ENCODE peak calls at places on chromosomes 2 and 18, in five cellular contexts. Q, R, K, F and H are unnamed samples.

GRCh38 chr2:219681301-219682290 is 54.2 kb downstream of the SLC4A3 start:
- DNase-seq in Q (no peak), R (no peak), K (no peak), F (no peak), H (no peak)

GRCh38 chr18:28095631-28096030 is 81.3 kb downstream of the CDH2 start:
- DNase-seq in Q (no peak), R (no peak), K (no peak), F (no peak), H (no peak)

GRCh38 chr18:76450452-76450851 is 44.6 kb downstream of the ZNF516 start:
- DNase-seq in Q (no peak), R (no peak), K (no peak), F (peak; percentile 39), H (no peak)

GRCh38 chr2:221124542-221125235 is 447.4 kb downstream of the EPHA4 start:
- DNase-seq in Q (no peak), R (no peak), K (no peak), F (peak; percentile 49), H (peak; percentile 15)

GRCh38 chr2:37377187-37377532 is 32.7 kb downstream of the QPCT start:
- DNase-seq in Q (peak; percentile 40), R (no peak), K (no peak), F (peak; percentile 20), H (peak; percentile 32)

GRCh38 chr2:219426534-219427136 is 8.0 kb upstream of the SPEG start:
- DNase-seq in Q (no peak), R (no peak), K (no peak), F (no peak), H (no peak)

GRCh38 chr18:13890962-13891361 is 24.4 kb downstream of the MC2R start:
- DNase-seq in Q (no peak), R (no peak), K (no peak), F (no peak), H (no peak)

GRCh38 chr2:101109451-101110140 is 41.6 kb downstream of the TBC1D8 start:
- DNase-seq in Q (no peak), R (no peak), K (peak; percentile 90), F (no peak), H (peak; percentile 22)

GRCh38 chr2:121888189-121888557 is 132.7 kb downstream of the TSN start:
- DNase-seq in Q (no peak), R (peak; percentile 14), K (no peak), F (peak; percentile 86), H (peak; percentile 39)

GRCh38 chr18:5414546-5414945 is 119.0 kb upstream of the ZBTB14 start:
- DNase-seq in Q (no peak), R (no peak), K (no peak), F (no peak), H (no peak)

GRCh38 chr2:107072150-107072940 is 186.4 kb upstream of the ST6GAL2 start:
- DNase-seq in Q (no peak), R (no peak), K (no peak), F (no peak), H (no peak)

GRCh38 chr2:225282858-225283693 is 116.4 kb upstream of the NYAP2 start:
- DNase-seq in Q (no peak), R (peak; percentile 3), K (peak; percentile 1), F (no peak), H (peak; percentile 42)

GRCh38 chr2:145530653-145531052 is 1010.7 kb upstream of the ZEB2 start:
- DNase-seq in Q (no peak), R (no peak), K (no peak), F (no peak), H (no peak)

GRCh38 chr2:200509227-200509607 is 651 bp downstream of the KCTD18 start:
- DNase-seq in Q (no peak), R (peak; percentile 38), K (no peak), F (peak; percentile 48), H (peak; percentile 32)

GRCh38 chr2:96408631-96409542 is 73.3 kb downstream of the NCAPH start:
- DNase-seq in Q (no peak), R (no peak), K (no peak), F (no peak), H (no peak)

GRCh38 chr18:79366177-79367094 is 29.3 kb upstream of the NFATC1 start:
- DNase-seq in Q (no peak), R (no peak), K (no peak), F (no peak), H (no peak)

GRCh38 chr2:235170536-235171510 is 219.0 kb downstream of the SH3BP4 start:
- DNase-seq in Q (no peak), R (peak; percentile 80), K (no peak), F (no peak), H (peak; percentile 5)

GRCh38 chr2:197628043-197628500 is 47.3 kb downstream of the RFTN2 start:
- DNase-seq in Q (peak; percentile 79), R (no peak), K (peak; percentile 9), F (no peak), H (no peak)

GRCh38 chr18:34947711-34948125 is 93.5 kb upstream of the MAPRE2 start:
- DNase-seq in Q (no peak), R (no peak), K (peak; percentile 13), F (no peak), H (no peak)

GRCh38 chr2:238097988-238098853 is 1.9 kb upstream of the ESPNL start:
- DNase-seq in Q (no peak), R (peak; percentile 71), K (peak; percentile 79), F (peak; percentile 85), H (peak; percentile 75)

GRCh38 chr2:163155279-163155883 is 316.8 kb upstream of the KCNH7 start:
- DNase-seq in Q (peak; percentile 3), R (peak; percentile 21), K (peak; percentile 59), F (no peak), H (peak; percentile 52)

GRCh38 chr2:232931636-232932035 is 61.6 kb downstream of the SNORC start:
- DNase-seq in Q (no peak), R (no peak), K (no peak), F (no peak), H (no peak)

GRCh38 chr2:173909846-173910245 is 55.3 kb downstream of the SP3 start:
- DNase-seq in Q (no peak), R (no peak), K (no peak), F (no peak), H (no peak)

GRCh38 chr2:32865399-32866068 is 81.2 kb upstream of the LTBP1 start:
- DNase-seq in Q (no peak), R (no peak), K (peak; percentile 71), F (no peak), H (peak; percentile 9)

GRCh38 chr18:36829362-36830140 is 624 bp downstream of the KIAA1328 start:
- DNase-seq in Q (no peak), R (no peak), K (no peak), F (no peak), H (no peak)

GRCh38 chr2:227473019-227473461 is 1.1 kb downstream of the AGFG1 start:
- DNase-seq in Q (no peak), R (no peak), K (peak; percentile 41), F (peak; percentile 54), H (no peak)

GRCh38 chr2:8086796-8087479 is 594.9 kb upstream of the ID2 start:
- DNase-seq in Q (no peak), R (no peak), K (no peak), F (no peak), H (peak; percentile 6)

GRCh38 chr2:1881502-1881901 is 137.2 kb upstream of the PXDN start:
- DNase-seq in Q (no peak), R (no peak), K (no peak), F (no peak), H (no peak)

GRCh38 chr2:176081451-176081992 is 2.2 kb downstream of the EVX2 start:
- DNase-seq in Q (no peak), R (no peak), K (no peak), F (no peak), H (no peak)

GRCh38 chr2:94875064-94875819 is 4.0 kb downstream of the TEKT4 start:
- DNase-seq in Q (no peak), R (no peak), K (no peak), F (no peak), H (no peak)

GRCh38 chr18:35497334-35498197 is at the start of gene INO80C:
- DNase-seq in Q (peak; percentile 85), R (peak; percentile 73), K (peak; percentile 96), F (peak; percentile 94), H (peak; percentile 94)

GRCh38 chr2:23806665-23807064 is 120.3 kb downstream of the ATAD2B start:
- DNase-seq in Q (no peak), R (no peak), K (no peak), F (no peak), H (no peak)

GRCh38 chr2:23806201-23806600 is 120.7 kb downstream of the ATAD2B start:
- DNase-seq in Q (no peak), R (no peak), K (no peak), F (no peak), H (no peak)

GRCh38 chr2:23803965-23804542 is 122.9 kb downstream of the ATAD2B start:
- DNase-seq in Q (no peak), R (peak; percentile 17), K (peak; percentile 19), F (no peak), H (peak; percentile 45)

GRCh38 chr2:23801396-23801795 is 125.5 kb downstream of the ATAD2B start:
- DNase-seq in Q (no peak), R (no peak), K (no peak), F (no peak), H (peak; percentile 27)

GRCh38 chr2:23803275-23803964 is 123.5 kb downstream of the ATAD2B start:
- DNase-seq in Q (no peak), R (no peak), K (peak; percentile 45), F (no peak), H (no peak)
- TF ChIP-seq MAX in Q (no peak), R (no peak), K (no peak), F (no peak), H (no peak)

DNA sequence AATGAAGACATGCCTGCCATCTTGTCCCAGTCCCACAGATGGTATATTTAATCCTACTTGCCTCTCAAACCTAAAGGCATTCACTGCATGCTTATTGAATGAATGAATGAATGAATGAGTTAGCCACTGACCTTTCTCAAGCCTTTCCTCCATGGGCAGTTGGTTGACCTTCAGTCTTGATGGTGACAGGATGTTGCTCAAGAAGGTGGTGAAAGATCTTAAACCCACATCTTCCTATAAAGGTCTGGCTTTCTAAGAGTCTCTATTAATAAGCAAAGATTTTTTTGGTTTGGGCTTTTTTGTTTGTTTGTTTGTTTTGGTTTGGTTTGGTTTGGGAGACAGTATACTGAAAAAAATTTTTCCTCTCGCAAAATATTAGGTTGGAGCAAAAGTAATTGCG is 41.7 kb downstream of the KIAA2012 start:
- DNase-seq in Q (no peak), R (no peak), K (no peak), F (no peak), H (peak; percentile 78)
- TF ChIP-seq POLR2A in Q (no peak), R (no peak), K (no peak), F (no peak), H (no peak)

GRCh38 chr2:99066075-99066557 is 75.4 kb upstream of the C2orf15 start:
- DNase-seq in Q (peak; percentile 47), R (peak; percentile 13), K (peak; percentile 67), F (no peak), H (peak; percentile 77)
- TF ChIP-seq MAX in Q (no peak), R (no peak), K (no peak), F (no peak), H (no peak)

DNA sequence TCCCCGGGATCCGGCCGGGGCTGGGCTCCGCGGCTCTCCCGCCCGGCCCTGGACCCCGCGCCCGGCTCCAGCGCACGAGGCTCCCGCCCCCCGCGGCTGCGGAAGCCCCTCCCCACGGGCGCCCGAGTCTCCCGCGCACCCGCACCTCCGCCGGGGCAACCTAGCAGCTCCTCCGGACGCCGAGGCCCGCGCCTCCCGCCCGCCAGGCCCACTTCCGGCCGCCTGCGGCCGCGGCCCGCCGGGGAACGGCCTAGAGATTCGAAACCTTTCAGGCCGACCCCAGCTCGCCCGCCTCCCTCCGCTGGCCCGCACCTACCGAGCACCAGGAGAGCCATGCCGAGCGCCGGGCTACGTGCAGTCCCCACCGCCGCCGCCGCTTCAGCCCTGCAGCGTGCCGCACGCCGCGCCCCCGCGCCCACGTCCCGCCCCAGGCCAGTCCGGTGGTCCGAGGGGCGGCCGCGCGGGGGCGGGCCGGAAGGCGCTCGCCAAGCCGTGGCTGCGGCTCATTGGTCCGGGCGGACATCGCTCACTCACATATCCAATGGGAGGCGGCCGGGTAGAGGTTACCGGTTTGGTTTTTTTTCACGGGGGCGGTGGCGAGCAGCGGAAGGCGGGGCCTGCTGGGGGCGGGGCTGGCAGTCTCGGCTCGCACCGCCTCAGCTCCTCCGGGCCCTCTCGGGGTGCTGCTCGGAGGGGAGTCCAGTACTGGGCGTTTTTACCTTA is at the start of gene PDIA6:
- DNase-seq in Q (peak; percentile 81), R (peak; percentile 97), K (peak; percentile 98), F (peak; percentile 99), H (peak; percentile 98)
- TF ChIP-seq POLR2A in Q (peak; percentile 86), R (peak; percentile 76), K (peak; percentile 72), F (peak; percentile 44), H (peak; percentile 69)